ENCODE peak calls at places on chromosomes 5 and 9, in six cellular contexts. Q, L, X, O, K and W are unnamed samples.

GRCh38 chr9:95229230-95229933 is 88.1 kb downstream of the FANCC start:
- DNase-seq in L (no peak), X (no peak), Q (no peak), K (no peak), O (no peak), W (no peak)

GRCh38 chr5:72608297-72608696 is 101.1 kb upstream of the ZNF366 start:
- DNase-seq in X (no peak), O (no peak), L (no peak), K (no peak), Q (peak), W (no peak)

GRCh38 chr9:132946216-132946615 is 1.8 kb upstream of the TSC1 start:
- DNase-seq in K (no peak), L (no peak), O (peak), X (no peak), Q (no peak), W (no peak)

GRCh38 chr9:129458155-129458661 is 162.7 kb downstream of the C9orf50 start:
- DNase-seq in L (no peak), O (no peak), X (peak), K (no peak), Q (no peak), W (peak)

GRCh38 chr5:19655587-19655986 is 332.4 kb downstream of the CDH18 start:
- DNase-seq in Q (no peak), X (no peak), O (no peak), K (no peak), L (no peak), W (no peak)

GRCh38 chr5:150122158-150122510 is 33.5 kb downstream of the PDGFRB start:
- DNase-seq in L (no peak), Q (no peak), O (peak), X (peak), K (no peak), W (peak)

GRCh38 chr9:101119206-101119819 is 90.8 kb downstream of the PLPPR1 start:
- DNase-seq in L (peak), K (no peak), Q (peak), O (peak), X (peak), W (peak)

GRCh38 chr5:100803391-100803790 is 99.7 kb downstream of the ST8SIA4 start:
- DNase-seq in Q (peak), L (no peak), K (no peak), O (no peak), X (no peak), W (no peak)

GRCh38 chr9:105901514-105902109 is 207.3 kb downstream of the TMEM38B start:
- DNase-seq in O (peak), L (peak), X (no peak), Q (peak), K (no peak), W (peak)

GRCh38 chr9:80072406-80072805 is 500.6 kb downstream of the TLE4 start:
- DNase-seq in Q (no peak), X (no peak), O (no peak), K (no peak), L (peak), W (no peak)

GRCh38 chr5:14750712-14751111 is 86.2 kb downstream of the OTULIN start:
- DNase-seq in O (no peak), K (no peak), Q (no peak), L (peak), X (no peak), W (no peak)

GRCh38 chr5:115398726-115399125 is 102.3 kb upstream of the CCDC112 start:
- DNase-seq in X (no peak), K (no peak), L (no peak), O (no peak), Q (peak), W (no peak)

GRCh38 chr5:176654856-176655255 is 7.6 kb downstream of the TSPAN17 start:
- DNase-seq in Q (no peak), O (no peak), K (no peak), L (no peak), X (no peak), W (no peak)

GRCh38 chr9:75912951-75913350 is 22.5 kb downstream of the PCSK5 start:
- DNase-seq in Q (no peak), L (no peak), X (no peak), O (no peak), K (no peak), W (no peak)

GRCh38 chr9:8858250-8859161 is 1058.9 kb upstream of the DMAC1 start:
- DNase-seq in K (no peak), Q (peak), X (peak), O (no peak), L (peak), W (no peak)

GRCh38 chr9:131559416-131560000 is 14.2 kb downstream of the PRRT1B start:
- DNase-seq in X (no peak), L (no peak), O (no peak), K (no peak), Q (peak), W (no peak)

GRCh38 chr5:170746081-170746951 is 37.2 kb upstream of the GABRP start:
- DNase-seq in O (no peak), K (no peak), X (no peak), L (no peak), Q (no peak), W (peak)

GRCh38 chr9:10059044-10059443 is 553.8 kb downstream of the PTPRD start:
- DNase-seq in O (no peak), Q (peak), K (no peak), L (peak), X (no peak), W (no peak)

GRCh38 chr5:132059043-132059695 is 1.3 kb upstream of the IL3 start:
- DNase-seq in Q (no peak), K (no peak), L (peak), X (peak), O (no peak), W (no peak)

GRCh38 chr5:40832345-40832744 is 2.7 kb downstream of the RPL37 start:
- DNase-seq in O (no peak), L (no peak), X (no peak), Q (peak), K (no peak), W (no peak)